ENCODE peak calls at places on chromosomes 11 and 22, in four cellular contexts. G is fibroblast of lung, Y is choroid plexus epithelial cell, P is stomach. A is an unnamed sample.

GRCh38 chr11:43558056-43558455 is 122.5 kb upstream of the HSD17B12 start:
- DNase-seq in G (no peak), P (no peak), Y (no peak), A (no peak)

GRCh38 chr11:13836666-13837065 is 125.9 kb upstream of the SPON1 start:
- DNase-seq in G (no peak), P (no peak), Y (no peak), A (no peak)

GRCh38 chr22:39138357-39138997 is 14.0 kb downstream of the CBX7 start:
- DNase-seq in Y (no peak), G (no peak), P (no peak), A (no peak)

GRCh38 chr22:39208013-39208680 is 36.6 kb downstream of the PDGFB start:
- DNase-seq in G (no peak), Y (no peak), P (no peak), A (no peak)

GRCh38 chr22:20844055-20845037 is 14.3 kb downstream of the PI4KA start:
- DNase-seq in Y (no peak), P (no peak), G (no peak), A (no peak)

GRCh38 chr11:83682645-83682973 is 396.4 kb upstream of the CCDC90B start:
- DNase-seq in G (no peak), P (no peak), Y (no peak), A (no peak)

GRCh38 chr11:134050541-134051383 is 18.1 kb upstream of the JAM3 start:
- DNase-seq in P (peak; percentile 64), G (no peak), Y (peak; percentile 64), A (no peak)

GRCh38 chr11:6404341-6405038 is 14.2 kb downstream of the SMPD1 start:
- DNase-seq in G (peak; percentile 52), Y (peak; percentile 25), P (no peak), A (no peak)

GRCh38 chr11:91513734-91514133 is 710.9 kb upstream of the FAT3 start:
- DNase-seq in P (no peak), G (no peak), Y (peak; percentile 6), A (no peak)

GRCh38 chr11:118155781-118156530 is 3.3 kb upstream of the SCN4B start:
- DNase-seq in P (no peak), Y (no peak), G (no peak), A (no peak)

GRCh38 chr22:37634505-37635002 is 4.9 kb upstream of the SH3BP1 start:
- DNase-seq in G (no peak), P (no peak), Y (no peak), A (no peak)

GRCh38 chr11:3009481-3009880 is 17.4 kb upstream of the NAP1L4 start:
- DNase-seq in G (no peak), Y (no peak), P (no peak), A (no peak)

GRCh38 chr11:95232666-95233065 is 1.7 kb upstream of the SESN3 start:
- DNase-seq in Y (no peak), P (no peak), G (peak; percentile 10), A (no peak)

GRCh38 chr22:42949159-42949558 is 65.8 kb downstream of the PACSIN2 start:
- DNase-seq in Y (peak; percentile 61), G (peak; percentile 74), P (no peak), A (no peak)

GRCh38 chr11:31974737-31975136 is 116.1 kb upstream of the RCN1 start:
- DNase-seq in G (peak; percentile 93), P (no peak), Y (peak; percentile 38), A (peak; percentile 33)

GRCh38 chr11:70713988-70714665 is 315.8 kb downstream of the CTTN start:
- DNase-seq in Y (no peak), P (no peak), G (no peak), A (no peak)

GRCh38 chr11:65829459-65829858 is 4.3 kb upstream of the SNX32 start:
- DNase-seq in Y (no peak), P (no peak), G (no peak), A (no peak)

GRCh38 chr22:35177811-35178210 is 79.5 kb upstream of the HMGXB4 start:
- DNase-seq in Y (no peak), P (no peak), G (no peak), A (no peak)

GRCh38 chr11:65429724-65430405 is 7.3 kb downstream of the NEAT1 start:
- DNase-seq in Y (peak; percentile 92), G (peak; percentile 79), P (peak; percentile 80), A (no peak)

GRCh38 chr22:44130076-44130711 is 50.5 kb upstream of the PARVG start:
- DNase-seq in P (no peak), G (peak; percentile 27), Y (peak; percentile 10), A (no peak)

GRCh38 chr11:21659961-21660360 is 532.9 kb upstream of the ANO5 start:
- DNase-seq in Y (no peak), G (no peak), P (no peak), A (no peak)

GRCh38 chr11:63614136-63614664 is at the start of gene PLAAT3:
- DNase-seq in G (peak; percentile 59), P (peak; percentile 85), Y (no peak), A (no peak)

GRCh38 chr11:69100454-69101099 is 51.8 kb downstream of the TPCN2 start:
- DNase-seq in P (no peak), Y (no peak), G (no peak), A (no peak)

GRCh38 chr11:9982796-9983579 is 311.0 kb downstream of the SBF2 start:
- DNase-seq in Y (peak; percentile 78), G (peak; percentile 65), P (peak; percentile 41), A (peak; percentile 19)

GRCh38 chr11:84687433-84687832 is 939.7 kb downstream of the DLG2 start:
- DNase-seq in Y (no peak), G (no peak), P (no peak), A (no peak)

GRCh38 chr11:133239530-133239929 is 292.8 kb downstream of the OPCML start:
- DNase-seq in P (no peak), Y (no peak), G (no peak), A (no peak)

GRCh38 chr11:61745796-61746653 is 6.4 kb upstream of the MYRF start:
- DNase-seq in G (no peak), Y (no peak), P (no peak), A (no peak)

GRCh38 chr11:104570088-104570701 is 328.1 kb downstream of the CASP12 start:
- DNase-seq in P (no peak), Y (peak; percentile 14), G (peak; percentile 36), A (no peak)

GRCh38 chr11:44258190-44258489 is 51.8 kb downstream of the ALX4 start:
- DNase-seq in P (no peak), Y (peak; percentile 49), G (no peak), A (no peak)

DNA sequence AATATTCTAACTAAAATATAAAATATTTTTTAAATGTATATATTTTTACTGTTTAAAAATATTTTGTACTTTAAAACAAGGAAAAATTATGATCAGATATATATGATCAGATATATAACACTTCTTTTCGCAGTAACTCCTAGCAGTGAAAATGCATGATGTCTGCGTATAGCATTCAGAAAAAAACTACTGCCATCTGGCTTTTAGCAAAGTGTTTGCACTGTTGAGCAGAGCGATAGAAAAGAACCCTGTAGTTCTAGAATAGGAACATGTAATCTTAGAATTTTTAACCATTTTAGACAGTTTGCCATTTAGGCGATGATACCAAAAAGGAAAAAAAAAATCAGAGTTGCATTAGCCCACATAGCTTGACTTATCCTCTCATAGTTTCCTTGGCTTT is 370.4 kb upstream of the ANO3 start:
- DNase-seq in P (no peak), G (no peak), Y (peak; percentile 22), A (no peak)
- TF ChIP-seq CTCF in P (no peak), G (no peak), Y (peak; percentile 48), A (no peak)

DNA sequence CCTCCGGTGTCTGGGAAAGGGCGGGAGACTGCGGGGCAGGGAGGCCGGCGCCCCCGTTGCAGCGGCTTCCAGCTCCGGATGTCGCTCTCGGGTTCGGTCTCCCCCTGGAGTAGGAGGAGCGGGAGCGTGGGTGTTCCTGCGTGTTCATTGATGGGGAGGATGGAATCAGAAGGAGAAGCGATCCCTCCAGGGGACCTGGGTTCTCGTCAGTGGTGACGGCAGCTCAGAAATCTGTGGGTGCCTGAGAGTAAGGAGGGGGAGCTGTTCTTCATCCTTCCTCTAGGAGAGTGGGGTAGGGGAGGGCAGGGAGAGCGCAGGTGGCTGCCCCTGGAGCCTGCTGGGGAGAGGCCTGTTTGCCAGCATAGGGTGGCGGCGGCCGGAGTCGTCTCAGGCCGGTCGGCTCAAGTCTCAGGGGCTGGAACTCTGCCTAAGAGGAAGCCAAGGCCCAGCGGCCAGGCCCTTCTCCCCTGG is 1.1 kb downstream of the UBASH3B start:
- DNase-seq in P (peak; percentile 64), Y (no peak), G (peak; percentile 41), A (no peak)
- H3K4me3 ChIP-seq in P (peak overlapping the region; percentile 71), Y (peak overlapping the region; percentile 90), G (peak overlapping the region; percentile 81), A (peak overlapping the region; percentile 85)

GRCh38 chr22:47153854-47154542 is 391.5 kb downstream of the TBC1D22A start:
- DNase-seq in Y (no peak), P (no peak), G (peak; percentile 3), A (no peak)

GRCh38 chr22:47152938-47153337 is 390.5 kb downstream of the TBC1D22A start:
- DNase-seq in G (peak; percentile 50), Y (no peak), P (no peak), A (no peak)

GRCh38 chr22:47155912-47156311 is 393.5 kb downstream of the TBC1D22A start:
- DNase-seq in P (no peak), G (no peak), Y (no peak), A (no peak)

GRCh38 chr22:47155131-47155885 is 392.9 kb downstream of the TBC1D22A start:
- DNase-seq in G (no peak), Y (no peak), P (no peak), A (no peak)

GRCh38 chr22:47154621-47155081 is 392.2 kb downstream of the TBC1D22A start:
- DNase-seq in Y (peak; percentile 20), P (peak; percentile 50), G (peak; percentile 83), A (peak; percentile 64)
- TF ChIP-seq CTCF in Y (peak; percentile 23), P (no peak), G (peak; percentile 7), A (peak; percentile 29)

GRCh38 chr22:47067911-47068654 is 305.6 kb downstream of the TBC1D22A start:
- DNase-seq in G (no peak), Y (no peak), P (peak; percentile 17), A (no peak)

GRCh38 chr22:47065756-47066615 is 303.5 kb downstream of the TBC1D22A start:
- DNase-seq in G (peak; percentile 66), P (peak; percentile 28), Y (peak; percentile 18), A (no peak)

GRCh38 chr22:47067331-47067890 is 305.0 kb downstream of the TBC1D22A start:
- DNase-seq in P (peak; percentile 14), Y (no peak), G (no peak), A (no peak)

GRCh38 chr22:47064416-47064815 is 302.0 kb downstream of the TBC1D22A start:
- DNase-seq in Y (no peak), G (no peak), P (no peak), A (no peak)

DNA sequence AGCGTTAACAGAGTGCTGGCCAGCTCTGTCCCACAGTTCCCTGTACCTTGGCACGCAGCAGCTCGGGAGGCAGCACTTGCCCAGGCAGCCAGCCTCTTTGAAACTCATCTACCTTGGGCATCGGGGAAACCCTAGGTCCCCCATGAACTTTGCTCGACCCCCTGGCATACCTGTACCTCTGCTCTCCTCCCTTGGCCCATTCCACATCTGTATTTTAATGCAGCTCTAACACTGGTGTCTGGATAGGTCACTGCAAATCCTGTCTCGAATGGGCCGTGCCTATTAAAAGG is 304.1 kb downstream of the TBC1D22A start:
- DNase-seq in G (no peak), Y (no peak), P (no peak), A (no peak)
- H3K4me3 ChIP-seq in G (no peak overlapping the region), Y (no peak overlapping the region), P (no peak overlapping the region), A (no peak overlapping the region)

A was measured in astrocyte of the cerebellum.